ENCODE peak calls at places on chromosomes 5 and 9, in nine cellular contexts. Q, F, C, A, W, V, D, T and Y are unnamed samples.

GRCh38 chr9:133979124-133979920 is 12.8 kb downstream of the VAV2 start:
- DNase-seq in Q (no peak), C (peak; percentile 38), D (no peak), A (peak; percentile 5), V (no peak), W (no peak), T (peak; percentile 80), F (peak; percentile 36), Y (peak; percentile 89)

GRCh38 chr9:127437497-127438264 is 13.5 kb downstream of the ZNF79 start:
- DNase-seq in D (no peak), C (no peak), F (no peak), A (peak; percentile 40), Q (no peak), V (no peak), W (no peak), T (no peak), Y (no peak)

GRCh38 chr5:67815455-67816391 is 399.8 kb upstream of the PIK3R1 start:
- DNase-seq in A (no peak), Q (no peak), D (no peak), W (no peak), T (peak; percentile 81), V (no peak), F (no peak), C (no peak), Y (no peak)

GRCh38 chr5:135667662-135668061 is 88.9 kb upstream of the CXCL14 start:
- DNase-seq in D (no peak), V (no peak), T (peak; percentile 10), Q (no peak), A (no peak), W (no peak), F (no peak), C (no peak), Y (no peak)

GRCh38 chr9:98457696-98458370 is 202.4 kb upstream of the TBC1D2 start:
- DNase-seq in W (no peak), C (no peak), D (no peak), V (no peak), A (no peak), F (no peak), T (no peak), Q (no peak), Y (no peak)

GRCh38 chr5:21152611-21153010 is 1164.6 kb upstream of the CDH18 start:
- DNase-seq in W (peak; percentile 90), T (no peak), C (no peak), F (peak; percentile 97), V (peak; percentile 99), Q (no peak), A (no peak), D (no peak), Y (no peak)

GRCh38 chr9:120308495-120308894 is 271.5 kb downstream of the CDK5RAP2 start:
- DNase-seq in W (no peak), A (peak; percentile 64), F (no peak), C (no peak), T (no peak), D (no peak), V (no peak), Q (no peak), Y (no peak)

GRCh38 chr5:122311400-122311887 is 593 bp upstream of the SNCAIP start:
- DNase-seq in D (no peak), C (no peak), V (no peak), T (no peak), A (peak; percentile 73), F (peak; percentile 47), W (no peak), Q (no peak), Y (no peak)

GRCh38 chr9:137311971-137312851 is 10.1 kb upstream of the NRARP start:
- DNase-seq in W (no peak), V (no peak), F (no peak), C (peak; percentile 36), A (no peak), T (no peak), D (no peak), Q (no peak), Y (peak; percentile 19)

GRCh38 chr5:180799902-180800801 is 2.5 kb downstream of the MGAT1 start:
- DNase-seq in F (no peak), C (no peak), T (no peak), Q (no peak), W (no peak), D (no peak), V (no peak), A (no peak), Y (no peak)

GRCh38 chr9:126621919-126622735 is 8.4 kb downstream of the LMX1B start:
- DNase-seq in Q (no peak), T (no peak), A (peak; percentile 60), V (no peak), C (no peak), D (no peak), W (no peak), F (no peak), Y (no peak)

GRCh38 chr9:88429595-88430430 is 41.6 kb downstream of the SPIN1 start:
- DNase-seq in T (no peak), C (no peak), A (no peak), F (peak; percentile 14), D (no peak), W (no peak), V (no peak), Q (no peak), Y (no peak)

GRCh38 chr5:36659406-36659805 is 53.0 kb downstream of the SLC1A3 start:
- DNase-seq in C (no peak), Q (no peak), T (no peak), V (no peak), A (no peak), F (no peak), W (no peak), D (no peak), Y (no peak)

GRCh38 chr5:36658016-36658415 is 51.6 kb downstream of the SLC1A3 start:
- DNase-seq in V (no peak), D (no peak), C (no peak), F (no peak), A (no peak), T (no peak), Q (no peak), W (no peak), Y (no peak)

GRCh38 chr5:36655171-36655570 is 48.8 kb downstream of the SLC1A3 start:
- DNase-seq in D (no peak), C (no peak), A (peak; percentile 48), V (no peak), F (no peak), T (no peak), W (no peak), Q (no peak), Y (peak; percentile 6)

GRCh38 chr5:36656556-36656955 is 50.1 kb downstream of the SLC1A3 start:
- DNase-seq in D (no peak), Q (no peak), F (no peak), C (no peak), W (no peak), V (no peak), A (no peak), T (no peak), Y (no peak)

DNA sequence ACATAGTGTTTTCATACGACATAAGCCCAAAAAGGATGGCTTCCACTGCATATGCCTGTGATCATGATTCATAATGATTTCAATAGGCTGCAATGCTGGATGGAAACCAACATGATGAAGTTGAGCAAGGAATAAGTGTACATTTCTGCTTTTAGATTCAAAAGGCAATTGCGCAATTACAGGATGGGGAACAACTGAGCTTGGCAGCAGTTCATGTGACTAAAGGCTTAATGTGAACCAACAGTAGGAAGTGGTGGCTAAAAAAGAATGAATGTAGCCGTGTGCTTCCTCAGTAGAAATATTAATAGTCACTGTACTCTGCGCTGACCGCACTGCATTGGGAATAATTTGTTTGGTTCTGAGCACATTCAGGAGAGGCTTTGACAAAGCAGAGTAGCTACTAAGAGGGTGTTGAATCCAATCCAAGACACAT is 51.2 kb downstream of the SLC1A3 start:
- DNase-seq in D (peak; percentile 57), F (peak; percentile 51), Q (no peak), A (no peak), V (no peak), T (peak; percentile 4), W (peak; percentile 96), C (no peak), Y (no peak)
- TF ChIP-seq POLR2AphosphoS5 in D (peak; percentile 75), F (no peak), Q (no peak), A (no peak), V (no peak), T (no peak), W (peak; percentile 29), C (no peak), Y (no peak)

GRCh38 chr5:23027341-23027740 is 174.2 kb upstream of the CDH12 start:
- DNase-seq in V (no peak), Q (no peak), F (no peak), C (no peak), D (no peak), W (no peak), A (no peak), T (no peak), Y (no peak)

GRCh38 chr5:23026252-23027170 is 173.4 kb upstream of the CDH12 start:
- DNase-seq in Q (no peak), D (no peak), C (no peak), A (no peak), F (no peak), W (peak; percentile 90), V (no peak), T (no peak), Y (no peak)

GRCh38 chr5:23029296-23029695 is 176.2 kb upstream of the CDH12 start:
- DNase-seq in V (no peak), F (no peak), A (no peak), W (no peak), T (no peak), C (no peak), D (no peak), Q (no peak), Y (no peak)

GRCh38 chr5:23027830-23028229 is 174.7 kb upstream of the CDH12 start:
- DNase-seq in F (no peak), A (no peak), V (no peak), Q (no peak), C (no peak), W (no peak), T (no peak), D (no peak), Y (no peak)

DNA sequence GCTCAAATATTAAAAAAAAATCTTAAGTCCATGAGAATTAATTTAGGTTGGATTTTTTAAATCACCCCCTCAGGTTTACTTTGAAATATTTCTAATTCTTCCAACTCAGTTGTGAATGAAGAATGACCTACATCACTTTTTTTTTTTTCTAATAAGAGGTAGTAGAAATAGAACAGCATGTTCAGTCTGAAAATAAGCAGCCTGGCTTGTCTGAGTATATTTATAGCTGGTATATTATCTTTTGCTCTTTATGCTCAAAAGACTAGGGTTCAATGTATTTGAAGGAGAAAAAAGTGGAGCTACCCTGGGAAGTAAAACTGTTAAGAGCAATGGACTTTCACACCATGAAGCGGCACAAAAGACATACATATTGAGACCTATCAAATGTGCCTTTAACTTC is 175.3 kb upstream of the CDH12 start:
- DNase-seq in V (no peak), A (no peak), W (no peak), T (no peak), F (no peak), C (no peak), Q (no peak), D (no peak), Y (no peak)
- TF ChIP-seq POLR2AphosphoS5 in V (no peak), A (no peak), W (no peak), T (no peak), F (no peak), C (no peak), Q (no peak), D (no peak), Y (no peak)

GRCh38 chr5:149832636-149833035 is 102.5 kb downstream of the PPARGC1B start:
- DNase-seq in D (no peak), F (no peak), V (no peak), Q (no peak), T (no peak), W (no peak), A (no peak), C (no peak), Y (no peak)
- TF ChIP-seq POLR2AphosphoS5 in D (no peak), F (no peak), V (no peak), Q (no peak), T (no peak), W (no peak), A (no peak), C (no peak), Y (no peak)

GRCh38 chr9:72856985-72857631 is 95.7 kb downstream of the ALDH1A1 start:
- DNase-seq in T (peak; percentile 65), W (peak; percentile 82), F (peak; percentile 74), D (peak; percentile 29), A (peak; percentile 80), Q (no peak), V (no peak), C (peak; percentile 18), Y (peak; percentile 6)
- TF ChIP-seq POLR2AphosphoS5 in T (no peak), W (no peak), F (no peak), D (no peak), A (no peak), Q (no peak), V (no peak), C (no peak), Y (no peak)